ENCODE peak calls at places on chromosomes 5 and 9, in seven cellular contexts. T is H1; A is cardiac muscle cell; Q is A549; W is heart left ventricle; J is WERI-Rb-1; N is CD8-positive, alpha-beta T cell. S is an unnamed sample.

GRCh38 chr9:76655970-76656369 is 108.3 kb upstream of the PCA3 start:
- DNase-seq in W (no peak), Q (no peak), T (no peak), N (no peak), J (no peak), A (peak; percentile 70), S (no peak)

GRCh38 chr5:141084487-141084989 is 9.9 kb upstream of the PCDHB2 start:
- DNase-seq in W (no peak), Q (peak; percentile 79), J (peak; percentile 43), T (peak; percentile 44), N (peak; percentile 2), A (peak; percentile 41), S (peak; percentile 38)

GRCh38 chr9:121294866-121295661 is 27.1 kb downstream of the GSN start:
- DNase-seq in J (no peak), T (no peak), W (peak; percentile 59), A (no peak), Q (no peak), N (no peak), S (no peak)

GRCh38 chr9:133961226-133962165 is 30.6 kb downstream of the VAV2 start:
- DNase-seq in Q (no peak), A (no peak), J (no peak), T (no peak), N (no peak), W (peak; percentile 44), S (no peak)

GRCh38 chr5:179263391-179264052 is 81.7 kb downstream of the ADAMTS2 start:
- DNase-seq in T (no peak), N (no peak), Q (no peak), J (no peak), W (peak; percentile 60), A (no peak), S (no peak)

GRCh38 chr9:127185931-127186781 is 63.7 kb upstream of the ANGPTL2 start:
- DNase-seq in T (no peak), A (peak; percentile 98), N (no peak), W (peak; percentile 86), Q (no peak), J (no peak), S (no peak)

GRCh38 chr9:20640331-20641187 is 18.3 kb upstream of the MLLT3 start:
- DNase-seq in J (no peak), Q (no peak), A (peak; percentile 39), W (peak; percentile 75), N (peak; percentile 76), T (no peak), S (no peak)

GRCh38 chr5:130773813-130774212 is 391.2 kb downstream of the HINT1 start:
- DNase-seq in J (no peak), Q (peak; percentile 55), N (no peak), W (no peak), A (no peak), T (peak; percentile 13), S (peak; percentile 62)

GRCh38 chr9:121718063-121718462 is 66.6 kb downstream of the DAB2IP start:
- DNase-seq in J (no peak), W (no peak), N (no peak), Q (no peak), T (no peak), A (peak; percentile 44), S (no peak)

GRCh38 chr5:145101246-145101645 is 733.9 kb downstream of the PRELID2 start:
- DNase-seq in A (no peak), N (no peak), Q (peak; percentile 9), W (no peak), J (peak; percentile 15), T (no peak), S (peak; percentile 3)

GRCh38 chr5:16807475-16807874 is 128.6 kb downstream of the MYO10 start:
- DNase-seq in A (no peak), J (no peak), Q (no peak), T (no peak), N (no peak), W (no peak), S (no peak)

GRCh38 chr9:77915744-77916143 is 115.9 kb downstream of the GNAQ start:
- DNase-seq in N (no peak), J (no peak), T (no peak), W (no peak), Q (no peak), A (no peak), S (no peak)

GRCh38 chr5:141186897-141187512 is at the start of gene PCDHB9:
- DNase-seq in Q (peak; percentile 15), W (no peak), J (peak; percentile 69), A (peak; percentile 9), N (no peak), T (no peak), S (no peak)

GRCh38 chr5:38756068-38756467 is 89.7 kb upstream of the OSMR start:
- DNase-seq in J (no peak), Q (no peak), A (no peak), N (no peak), W (no peak), T (no peak), S (no peak)

GRCh38 chr5:38751103-38751502 is 94.7 kb upstream of the OSMR start:
- DNase-seq in J (peak; percentile 25), Q (no peak), W (no peak), T (no peak), A (peak; percentile 50), N (no peak), S (no peak)

GRCh38 chr5:38755171-38755570 is 90.6 kb upstream of the OSMR start:
- DNase-seq in J (no peak), N (no peak), W (no peak), T (no peak), A (peak; percentile 49), Q (no peak), S (no peak)

GRCh38 chr5:38752622-38753021 is 93.2 kb upstream of the OSMR start:
- DNase-seq in A (no peak), J (no peak), T (no peak), Q (no peak), W (no peak), N (no peak), S (no peak)

GRCh38 chr5:38753776-38754175 is 92.0 kb upstream of the OSMR start:
- DNase-seq in W (no peak), T (no peak), N (no peak), J (no peak), A (peak; percentile 15), Q (no peak), S (no peak)
- H3K4me3 ChIP-seq in W (no peak overlapping the region), T (no peak overlapping the region), N (no peak overlapping the region), J (no peak overlapping the region), A (no peak overlapping the region), Q (no peak overlapping the region), S (no peak overlapping the region)

GRCh38 chr5:154193176-154193575 is 2.6 kb downstream of the GALNT10 start:
- DNase-seq in N (no peak), Q (no peak), J (no peak), A (no peak), T (no peak), W (no peak), S (no peak)

GRCh38 chr5:154190652-154191304 is at the start of gene GALNT10:
- DNase-seq in N (peak; percentile 45), Q (peak; percentile 68), T (no peak), A (peak; percentile 84), W (peak; percentile 88), J (peak; percentile 52), S (peak; percentile 54)

GRCh38 chr5:154193636-154194035 is 3.1 kb downstream of the GALNT10 start:
- DNase-seq in J (no peak), A (no peak), N (no peak), T (no peak), Q (no peak), W (no peak), S (no peak)

GRCh38 chr5:154189819-154190651 is 498 bp upstream of the GALNT10 start:
- DNase-seq in J (peak; percentile 68), Q (peak; percentile 83), W (peak; percentile 94), A (peak; percentile 85), T (no peak), N (peak; percentile 75), S (peak; percentile 76)

DNA sequence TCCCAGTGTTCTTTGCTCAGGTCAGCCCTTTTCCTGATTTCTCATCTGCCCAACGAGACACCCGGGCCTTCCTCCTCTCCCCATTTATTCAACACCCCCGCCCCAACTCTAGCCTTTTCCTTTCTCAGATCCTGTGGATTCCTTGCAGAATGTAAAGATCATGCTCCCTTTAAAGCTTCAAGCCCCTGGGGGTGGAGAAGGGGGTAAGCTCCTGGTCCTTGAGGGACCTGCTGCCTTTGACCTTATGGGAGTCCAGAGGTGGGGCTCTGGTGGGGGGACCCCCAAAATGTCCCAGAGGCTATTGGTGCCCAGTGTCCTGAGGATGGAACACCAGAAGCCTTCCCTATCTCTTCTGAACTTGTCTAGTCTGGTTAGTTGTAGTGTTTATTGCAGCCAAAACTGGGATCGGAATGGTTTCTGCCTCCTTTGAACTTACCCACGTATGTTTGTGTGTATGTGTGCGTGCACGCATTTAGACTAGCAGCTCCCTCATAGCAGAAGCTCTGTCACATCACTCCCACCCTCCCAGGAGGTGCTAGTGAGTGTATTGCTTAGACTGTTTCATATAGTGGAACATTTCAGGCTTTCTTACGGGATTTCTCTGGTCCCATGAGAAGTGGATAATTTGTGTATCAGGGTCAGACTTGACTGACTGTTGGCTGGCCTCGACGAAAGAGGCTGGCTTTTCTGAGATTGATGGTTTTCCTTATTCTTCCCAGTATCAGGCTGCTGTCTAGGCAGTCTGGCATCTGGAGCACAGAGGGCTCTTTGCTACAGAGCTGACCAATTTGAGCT is 1.1 kb downstream of the GALNT10 start:
- DNase-seq in W (no peak), Q (no peak), T (no peak), N (no peak), A (peak; percentile 51), J (no peak), S (no peak)
- TF ChIP-seq CTCF in W (no peak), Q (no peak), T (no peak), N (no peak), A (no peak), J (no peak), S (no peak)

GRCh38 chr5:85320495-85320894 is 935.8 kb upstream of the EDIL3 start:
- DNase-seq in T (no peak), A (no peak), N (no peak), Q (no peak), W (no peak), J (no peak), S (no peak)
- H3K9me3 ChIP-seq in T (no peaks in the 10 kb centered on the region), A (no peaks in the 10 kb centered on the region), N (no peaks in the 10 kb centered on the region), Q (no peaks in the 10 kb centered on the region), W (no peaks in the 10 kb centered on the region), J (no peaks in the 10 kb centered on the region), S (no peaks in the 10 kb centered on the region)

GRCh38 chr5:75048457-75048953 is 3.9 kb downstream of the GCNT4 start:
- DNase-seq in Q (no peak), W (no peak), T (no peak), N (no peak), J (no peak), A (peak; percentile 25), S (no peak)

GRCh38 chr5:75049581-75050274 is 2.6 kb downstream of the GCNT4 start:
- DNase-seq in Q (peak; percentile 83), T (peak; percentile 56), N (peak; percentile 51), J (peak; percentile 63), A (peak; percentile 75), W (no peak), S (peak; percentile 74)

GRCh38 chr5:75052461-75053285 is at the start of gene GCNT4:
- DNase-seq in A (peak; percentile 68), N (peak; percentile 37), W (peak; percentile 74), J (peak; percentile 41), Q (peak; percentile 56), T (no peak), S (peak; percentile 42)

GRCh38 chr5:75051217-75051751 is 1.1 kb downstream of the GCNT4 start:
- DNase-seq in J (no peak), Q (no peak), A (no peak), T (no peak), N (no peak), W (no peak), S (peak; percentile 57)

DNA sequence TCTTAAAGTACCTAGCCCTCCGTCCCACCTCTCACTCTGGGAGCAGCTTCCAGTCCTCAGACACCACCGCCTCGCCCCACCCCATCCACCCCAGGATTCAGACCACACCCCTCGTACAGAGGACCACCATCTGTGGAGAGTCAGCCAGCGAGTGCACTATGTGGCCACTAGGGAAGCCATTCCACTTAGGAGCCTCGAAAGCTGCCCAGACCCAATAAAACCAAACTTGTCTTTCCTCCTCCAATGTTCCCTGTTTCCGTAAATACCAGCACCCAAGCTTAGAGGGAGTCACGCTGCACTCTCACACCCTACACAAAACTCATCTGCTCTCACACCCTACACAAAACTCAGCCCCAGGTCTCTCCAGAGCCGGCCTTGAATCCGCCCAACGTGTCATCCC is 1.9 kb downstream of the GCNT4 start:
- DNase-seq in N (no peak), W (no peak), T (no peak), A (peak; percentile 41), J (peak; percentile 50), Q (peak; percentile 58), S (peak; percentile 33)
- H3K4me3 ChIP-seq in N (peak overlapping the region; percentile 65), W (no peak overlapping the region), T (no peak overlapping the region), A (no peak overlapping the region), J (no peak overlapping the region), Q (no peak overlapping the region), S (no peak overlapping the region)